ENCODE peak calls at places on chromosome 12, in eight cellular contexts. F is HS-27A, P is lower leg skin, W is ELF-1, V is B cell, S is neural crest cell, O is RPMI8226, J is NCI-H1092 treated with DMSO at 0.1 percent for 48 hours. X is an unnamed sample.

GRCh38 chr12:24079083-24079482 is 129.6 kb upstream of the SOX5 start:
- DNase-seq in F (no peak), P (no peak), W (no peak), V (no peak), S (no peak), O (no peak), J (no peak), X (no peak)

GRCh38 chr12:69131073-69131472 is 108.3 kb upstream of the CPSF6 start:
- DNase-seq in F (no peak), P (no peak), W (no peak), V (no peak), S (no peak), O (no peak), J (no peak), X (no peak)

GRCh38 chr12:132222096-132222807 is 78.0 kb downstream of the NOC4L start:
- DNase-seq in F (no peak), P (no peak), W (peak; percentile 40), V (peak; percentile 70), S (no peak), O (peak; percentile 56), J (peak; percentile 24), X (peak; percentile 10)

GRCh38 chr12:51225800-51226199 is 7.9 kb upstream of the POU6F1 start:
- DNase-seq in F (no peak), P (no peak), W (no peak), V (no peak), S (no peak), O (no peak), J (no peak), X (no peak)

GRCh38 chr12:127355061-127355820 is 911.7 kb upstream of the TMEM132C start:
- DNase-seq in F (no peak), P (no peak), W (peak; percentile 1), V (no peak), S (no peak), O (peak; percentile 36), J (peak; percentile 2), X (no peak)

GRCh38 chr12:49800421-49801140 is 27.6 kb downstream of the NCKAP5L start:
- DNase-seq in F (no peak), P (no peak), W (no peak), V (no peak), S (no peak), O (no peak), J (no peak), X (no peak)

GRCh38 chr12:68189766-68190700 is 30.5 kb upstream of the IFNG start:
- DNase-seq in F (peak; percentile 34), P (no peak), W (no peak), V (no peak), S (no peak), O (no peak), J (no peak), X (no peak)

GRCh38 chr12:56115329-56115728 is 1.1 kb upstream of the RPL41 start:
- DNase-seq in F (no peak), P (no peak), W (peak; percentile 62), V (no peak), S (no peak), O (no peak), J (no peak), X (no peak)

GRCh38 chr12:89385965-89386537 is 33.8 kb upstream of the DUSP6 start:
- DNase-seq in F (no peak), P (no peak), W (no peak), V (no peak), S (no peak), O (no peak), J (no peak), X (no peak)

X was measured in T1000.